ENCODE peak calls at places on chromosome 7, in four cellular contexts. H, K, O and G are unnamed samples.

GRCh38 chr7:38291117-38291647 is 17.7 kb upstream of the TARP start:
- DNase-seq in H (no peak), K (no peak), O (no peak), G (no peak)

GRCh38 chr7:117069379-117069778 is 116.1 kb downstream of the ST7 start:
- DNase-seq in H (no peak), K (no peak), O (no peak), G (no peak)

GRCh38 chr7:87216701-87217508 is 2.6 kb downstream of the TMEM243 start:
- DNase-seq in H (no peak), K (no peak), O (peak; percentile 51), G (no peak)

GRCh38 chr7:19051767-19052375 is 65.6 kb downstream of the TWIST1 start:
- DNase-seq in H (no peak), K (no peak), O (peak; percentile 24), G (no peak)

GRCh38 chr7:1523208-1523607 is 7.3 kb upstream of the MAFK start:
- DNase-seq in H (no peak), K (no peak), O (no peak), G (no peak)

GRCh38 chr7:149126662-149127321 is 668 bp upstream of the ZNF425 start:
- DNase-seq in H (peak; percentile 60), K (peak; percentile 48), O (peak; percentile 22), G (no peak)

GRCh38 chr7:105389090-105389650 is 449 bp upstream of the SRPK2 start:
- DNase-seq in H (peak; percentile 55), K (no peak), O (peak; percentile 17), G (no peak)

GRCh38 chr7:48426966-48427555 is 255.8 kb downstream of the ABCA13 start:
- DNase-seq in H (no peak), K (no peak), O (no peak), G (no peak)

GRCh38 chr7:38224392-38224791 is 46.3 kb downstream of the STARD3NL start:
- DNase-seq in H (no peak), K (no peak), O (no peak), G (no peak)

GRCh38 chr7:102927303-102927933 is 14.6 kb downstream of the LRRC17 start:
- DNase-seq in H (no peak), K (no peak), O (no peak), G (no peak)

GRCh38 chr7:55022618-55022985 is 3.8 kb downstream of the EGFR start:
- DNase-seq in H (no peak), K (no peak), O (no peak), G (no peak)

GRCh38 chr7:28407643-28408042 is 4.7 kb upstream of the CREB5 start:
- DNase-seq in H (no peak), K (no peak), O (no peak), G (no peak)

GRCh38 chr7:106957766-106958165 is 86.7 kb upstream of the PRKAR2B start:
- DNase-seq in H (no peak), K (no peak), O (no peak), G (no peak)